ENCODE peak calls at places on chromosome 3, in nine cellular contexts. Z is amygdala; S is EL; A is activated gamma-delta T cell treated with Interleukin-2 at 50 U/mL for 16 hours; I is stimulated activated CD4-positive, alpha-beta T cell treated with anti-CD3 and anti-CD28 coated beads, Interleukin-4, amount 100 ng/mL, for 1 hour; V is activated effector memory CD4-positive, alpha-beta T cell treated with anti-CD3 and anti-CD28 coated beads, Interleukin-2, amount 50 U/mL, for 16 hours; O is left ventricle myocardium superior; R is HFFc6; Q is germinal center. T is an unnamed sample.

GRCh38 chr3:152177757-152178156 is 91.0 kb upstream of the MBNL1 start:
- DNase-seq in S (no peak), Z (no peak), A (no peak), R (no peak), Q (no peak), V (no peak), O (no peak), I (no peak), T (no peak)

GRCh38 chr3:162175145-162175544 is 678.5 kb downstream of the OTOL1 start:
- DNase-seq in A (no peak), O (no peak), Q (no peak), R (no peak), Z (no peak), S (no peak), I (no peak), V (no peak), T (no peak)

GRCh38 chr3:135539854-135540253 is 425.7 kb upstream of the PPP2R3A start:
- DNase-seq in Q (no peak), R (no peak), O (no peak), A (no peak), Z (no peak), I (no peak), V (no peak), S (no peak), T (no peak)

GRCh38 chr3:128794067-128794768 is 68.2 kb downstream of the RAB7A start:
- DNase-seq in R (peak), S (peak), I (no peak), V (no peak), Z (no peak), Q (no peak), A (no peak), O (no peak), T (no peak)

GRCh38 chr3:186825294-186825821 is 17.2 kb upstream of the ADIPOQ start:
- DNase-seq in Z (peak), A (no peak), S (peak), R (peak), I (peak), O (no peak), Q (no peak), V (peak), T (no peak)

GRCh38 chr3:156474560-156475389 is 80.1 kb downstream of the SSR3 start:
- DNase-seq in S (no peak), Q (no peak), I (no peak), V (no peak), R (no peak), O (no peak), Z (no peak), A (no peak), T (no peak)

GRCh38 chr3:42764115-42764514 is 8.9 kb downstream of the CCDC13 start:
- DNase-seq in R (no peak), A (no peak), Z (no peak), I (no peak), S (no peak), O (no peak), Q (no peak), V (peak), T (no peak)

GRCh38 chr3:43768594-43768993 is 77.9 kb downstream of the ABHD5 start:
- DNase-seq in R (no peak), Z (no peak), V (no peak), O (peak), I (no peak), S (peak), Q (no peak), A (no peak), T (peak)

GRCh38 chr3:85164446-85164845 is 205.7 kb downstream of the CADM2 start:
- DNase-seq in O (no peak), I (no peak), A (no peak), Q (no peak), R (no peak), V (no peak), S (no peak), Z (no peak), T (no peak)

GRCh38 chr3:50356553-50356952 is 2.8 kb downstream of the TMEM115 start:
- DNase-seq in V (no peak), R (no peak), I (no peak), A (no peak), O (peak), Q (no peak), S (peak), Z (no peak), T (no peak)

GRCh38 chr3:8421267-8421666 is 80.4 kb upstream of the LMCD1 start:
- DNase-seq in I (no peak), V (no peak), O (no peak), Z (no peak), A (no peak), S (peak), R (no peak), Q (no peak), T (no peak)

GRCh38 chr3:35648347-35648746 is 9.0 kb downstream of the ARPP21 start:
- DNase-seq in S (no peak), R (no peak), V (no peak), I (no peak), A (no peak), O (no peak), Q (no peak), Z (no peak), T (no peak)

GRCh38 chr3:135155791-135156190 is 360.7 kb downstream of the EPHB1 start:
- DNase-seq in S (no peak), V (no peak), A (no peak), Q (no peak), O (no peak), I (no peak), R (no peak), Z (no peak), T (no peak)

GRCh38 chr3:50430186-50430585 is 70.9 kb upstream of the TMEM115 start:
- DNase-seq in I (no peak), Q (no peak), A (peak), V (no peak), R (no peak), S (no peak), Z (no peak), O (no peak), T (no peak)